ENCODE peak calls at places on chromosomes 11 and 22, in ten cellular contexts. R is heart right ventricle, B is Caco-2, P is body of pancreas, C is GM12865, Q is AG09309, I is HCT116, Z is PC-3, G is kidney epithelial cell, J is BJ. E is an unnamed sample.

GRCh38 chr11:46930089-46930488 is 6.5 kb upstream of the CSTPP1 start:
- DNase-seq in J (peak; percentile 51), B (no peak), R (no peak), Q (no peak), C (no peak), Z (peak; percentile 43), P (peak; percentile 54), G (peak; percentile 77), I (no peak), E (no peak)

GRCh38 chr11:58334708-58335107 is 24.2 kb downstream of the OR5B17 start:
- DNase-seq in I (peak; percentile 31), Z (peak; percentile 97), P (no peak), J (peak; percentile 62), R (no peak), G (peak; percentile 61), B (no peak), Q (peak; percentile 43), C (no peak), E (peak; percentile 19)

GRCh38 chr11:132234878-132235277 is 864.5 kb downstream of the NTM start:
- DNase-seq in G (peak; percentile 29), Z (peak; percentile 15), P (no peak), B (no peak), C (no peak), R (no peak), J (peak; percentile 18), Q (peak; percentile 29), I (no peak), E (peak; percentile 35)

GRCh38 chr11:134822930-134823329 is 410.9 kb upstream of the B3GAT1 start:
- DNase-seq in P (no peak), R (no peak), I (no peak), B (no peak), C (no peak), Q (no peak), G (no peak), J (no peak), Z (no peak), E (no peak)

GRCh38 chr11:31422703-31423102 is 53.0 kb downstream of the DNAJC24 start:
- DNase-seq in J (no peak), I (no peak), Z (no peak), C (no peak), B (no peak), G (no peak), R (no peak), P (no peak), Q (no peak), E (no peak)

GRCh38 chr22:43164636-43165035 is 13.3 kb downstream of the TSPO start:
- DNase-seq in Z (no peak), G (no peak), I (no peak), C (no peak), R (no peak), J (no peak), B (no peak), Q (no peak), P (no peak), E (no peak)

GRCh38 chr11:112564228-112564955 is 303.7 kb upstream of the PLET1 start:
- DNase-seq in I (no peak), J (no peak), Z (peak; percentile 38), B (no peak), C (no peak), G (no peak), R (peak; percentile 18), Q (no peak), P (no peak), E (no peak)

GRCh38 chr11:99425596-99425995 is 404.8 kb downstream of the CNTN5 start:
- DNase-seq in J (no peak), G (no peak), B (no peak), C (no peak), Z (no peak), Q (no peak), P (no peak), I (no peak), R (no peak), E (no peak)

GRCh38 chr11:123238297-123238696 is 43.2 kb upstream of the CLMP start:
- DNase-seq in C (no peak), R (peak; percentile 18), J (no peak), B (no peak), Q (no peak), I (no peak), G (no peak), Z (no peak), P (peak; percentile 14), E (no peak)

GRCh38 chr11:2796508-2797180 is 88.9 kb downstream of the CDKN1C start:
- DNase-seq in Z (no peak), B (peak; percentile 23), I (no peak), J (no peak), R (peak; percentile 4), P (no peak), Q (no peak), C (no peak), G (no peak), E (no peak)

GRCh38 chr11:8605956-8606355 is 11.9 kb upstream of the STK33 start:
- DNase-seq in B (no peak), C (no peak), G (no peak), R (no peak), I (no peak), J (no peak), Z (no peak), P (no peak), Q (no peak), E (no peak)

GRCh38 chr11:45369294-45369693 is 83.2 kb upstream of the SYT13 start:
- DNase-seq in I (no peak), B (peak; percentile 5), P (no peak), R (no peak), C (no peak), G (no peak), Z (no peak), J (no peak), Q (no peak), E (no peak)

GRCh38 chr22:30637701-30638114 is 2.1 kb downstream of the SLC35E4 start:
- DNase-seq in J (no peak), I (no peak), C (no peak), G (no peak), Z (no peak), R (no peak), P (no peak), B (no peak), Q (no peak), E (no peak)
- H3K4me3 ChIP-seq in J (no peak overlapping the region), I (no peak overlapping the region), C (peak overlapping the region; percentile 80), G (no peak overlapping the region), Z (peak overlapping the region; percentile 96), R (peak overlapping the region; percentile 5), P (no peak overlapping the region), B (no peak overlapping the region), Q (no peak overlapping the region), E (peak overlapping the region; percentile 73)

DNA sequence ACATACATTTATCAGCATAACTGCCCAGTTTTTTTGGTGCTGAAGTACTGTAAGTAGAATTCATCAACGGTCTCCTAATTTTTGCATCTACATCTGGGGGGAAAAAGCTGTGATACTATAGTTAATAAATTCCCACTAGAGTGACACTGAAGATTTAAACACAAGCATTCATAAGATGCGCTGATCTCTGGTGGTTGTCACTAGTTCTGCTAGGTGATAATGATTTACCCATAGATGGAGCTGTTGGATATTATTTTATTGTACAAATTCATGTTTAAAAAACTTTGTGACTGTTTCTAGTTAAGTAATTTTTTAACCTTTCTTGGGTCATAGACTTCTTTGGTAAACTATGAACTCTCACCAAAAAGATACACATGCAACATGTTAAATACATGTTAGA is 106.6 kb downstream of the EMSY start:
- DNase-seq in I (no peak), G (no peak), Z (peak; percentile 23), P (no peak), J (no peak), C (no peak), R (no peak), B (no peak), Q (no peak), E (no peak)
- TF ChIP-seq CTCF in I (peak; percentile 31), G (no peak), Z (peak; percentile 56), P (no peak), J (no peak), C (no peak), R (peak; percentile 45), B (no peak), Q (peak; percentile 6), E (no peak)

GRCh38 chr11:121933294-121933693 is 182.7 kb downstream of the BLID start:
- DNase-seq in G (no peak), Q (no peak), R (no peak), B (no peak), I (no peak), J (no peak), Z (no peak), C (no peak), P (no peak), E (no peak)

GRCh38 chr11:121936781-121937447 is 179.1 kb downstream of the BLID start:
- DNase-seq in P (no peak), I (no peak), C (no peak), Z (peak; percentile 87), G (no peak), J (peak; percentile 39), Q (peak; percentile 54), B (no peak), R (no peak), E (no peak)

GRCh38 chr11:121933694-121934093 is 182.3 kb downstream of the BLID start:
- DNase-seq in C (no peak), I (no peak), Z (peak; percentile 46), G (no peak), R (no peak), P (no peak), Q (no peak), B (no peak), J (no peak), E (no peak)

GRCh38 chr11:121932646-121933185 is 183.3 kb downstream of the BLID start:
- DNase-seq in B (no peak), J (no peak), G (no peak), R (no peak), Z (peak; percentile 92), Q (no peak), P (no peak), C (no peak), I (no peak), E (no peak)

DNA sequence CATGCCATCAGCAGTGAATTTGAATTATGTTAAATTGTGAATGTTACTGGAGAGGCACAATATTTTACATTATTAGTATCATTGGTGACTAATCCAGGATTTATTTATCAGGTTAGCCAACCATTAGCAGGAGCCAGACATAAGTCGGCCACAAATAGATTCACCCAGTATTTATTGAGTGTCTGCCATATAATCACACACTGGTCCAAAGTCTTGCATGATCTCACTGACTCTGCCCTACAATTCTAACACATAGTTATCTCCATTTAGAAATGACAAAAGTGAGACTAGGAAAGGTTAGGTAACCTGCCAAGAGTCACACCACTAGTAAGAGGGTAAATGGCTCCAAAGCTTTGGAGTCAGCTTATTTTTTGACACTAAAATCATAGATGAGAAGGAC is 179.6 kb downstream of the BLID start:
- DNase-seq in B (no peak), R (no peak), Q (no peak), C (no peak), I (no peak), P (no peak), J (no peak), Z (peak; percentile 4), G (no peak), E (no peak)
- H3K4me3 ChIP-seq in B (no peak overlapping the region), R (no peak overlapping the region), Q (no peak overlapping the region), C (no peak overlapping the region), I (no peak overlapping the region), P (no peak overlapping the region), J (no peak overlapping the region), Z (no peak overlapping the region), G (no peak overlapping the region), E (no peak overlapping the region)

DNA sequence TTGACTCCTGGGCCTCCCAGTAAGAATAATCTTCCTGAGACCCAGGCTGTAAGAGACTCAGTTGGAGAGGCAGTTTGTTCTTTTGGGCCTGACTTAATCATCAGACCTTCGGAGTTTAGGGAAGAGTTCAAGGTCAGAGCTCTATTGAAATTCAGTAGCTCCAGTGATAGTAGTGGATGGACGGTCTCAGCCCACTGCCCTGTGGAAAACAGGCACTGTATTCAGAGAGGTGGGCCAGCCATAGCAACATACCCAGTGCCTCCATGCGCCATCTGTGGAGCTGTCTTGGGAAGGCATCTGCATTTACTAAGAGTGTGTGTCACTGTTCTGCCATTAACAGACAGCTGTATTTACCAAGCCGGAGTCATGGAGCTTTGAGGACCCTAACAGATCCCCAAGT is 2.9 kb downstream of the SMARCB1 start:
- DNase-seq in I (no peak), R (no peak), G (no peak), Z (no peak), B (no peak), C (no peak), Q (no peak), J (no peak), P (no peak), E (no peak)
- TF ChIP-seq CTCF in I (no peak), R (no peak), G (no peak), Z (no peak), B (no peak), C (no peak), Q (no peak), J (peak; percentile 24), P (peak; percentile 3), E (no peak)

E was measured in HFF-Myc.